ENCODE peak calls at places on chromosome 22, in eight cellular contexts. R is GM23338, U is HCT116, C is hepatocyte, T is GM23248, Q is SK-N-SH, K is OCI-LY7, B is Karpas-422. W is an unnamed sample.

GRCh38 chr22:44393066-44393465 is 80.3 kb upstream of the SHISAL1 start:
- DNase-seq in R (no peak), U (no peak), C (no peak), T (no peak), Q (no peak), K (no peak), B (no peak), W (no peak)

GRCh38 chr22:21876486-21877176 is 9.2 kb upstream of the MAPK1 start:
- DNase-seq in R (no peak), U (no peak), C (no peak), T (peak; percentile 85), Q (peak; percentile 48), K (no peak), B (peak; percentile 50), W (no peak)

GRCh38 chr22:22720201-22720723 is 75.8 kb downstream of the GGTLC2 start:
- DNase-seq in R (peak; percentile 77), U (peak; percentile 67), C (peak; percentile 41), T (peak; percentile 57), Q (peak; percentile 38), K (peak; percentile 91), B (peak; percentile 94), W (no peak)

GRCh38 chr22:32127904-32128303 is 31.2 kb downstream of the C22orf42 start:
- DNase-seq in R (peak; percentile 86), U (no peak), C (no peak), T (no peak), Q (no peak), K (no peak), B (no peak), W (no peak)

GRCh38 chr22:49142281-49142680 is 685.4 kb downstream of the BRD1 start:
- DNase-seq in R (no peak), U (no peak), C (no peak), T (no peak), Q (no peak), K (no peak), B (no peak), W (no peak)

GRCh38 chr22:46027219-46028068 is 50.5 kb upstream of the WNT7B start:
- DNase-seq in R (peak; percentile 59), U (no peak), C (peak; percentile 78), T (peak; percentile 64), Q (no peak), K (peak; percentile 22), B (no peak), W (peak; percentile 38)

GRCh38 chr22:22520667-22521602 is 865 bp upstream of the ZNF280A start:
- DNase-seq in R (peak; percentile 5), U (no peak), C (peak; percentile 8), T (no peak), Q (no peak), K (peak; percentile 12), B (no peak), W (no peak)

GRCh38 chr22:17578129-17578754 is 14.9 kb downstream of the SLC25A18 start:
- DNase-seq in R (no peak), U (no peak), C (no peak), T (peak; percentile 70), Q (no peak), K (no peak), B (no peak), W (no peak)

GRCh38 chr22:20237480-20238440 is 30.4 kb downstream of the RTN4R start:
- DNase-seq in R (no peak), U (no peak), C (no peak), T (no peak), Q (no peak), K (no peak), B (no peak), W (no peak)

GRCh38 chr22:26568207-26568706 is 21.7 kb downstream of the TPST2 start:
- DNase-seq in R (peak; percentile 92), U (no peak), C (peak; percentile 19), T (no peak), Q (no peak), K (no peak), B (no peak), W (peak; percentile 87)
- H3K4me2 ChIP-seq in R (peak overlapping the region; percentile 45), U (peak overlapping the region; percentile 31), C (no peak overlapping the region), T (no peak overlapping the region), Q (no peak overlapping the region), K (no peak overlapping the region), B (no peak overlapping the region), W (peak overlapping the region; percentile 68)

GRCh38 chr22:40118979-40119378 is 58.7 kb upstream of the TNRC6B start:
- DNase-seq in R (no peak), U (no peak), C (no peak), T (no peak), Q (no peak), K (no peak), B (no peak), W (no peak)

GRCh38 chr22:40122792-40123191 is 54.9 kb upstream of the TNRC6B start:
- DNase-seq in R (peak; percentile 28), U (no peak), C (no peak), T (no peak), Q (no peak), K (no peak), B (no peak), W (no peak)

GRCh38 chr22:40120783-40121182 is 56.9 kb upstream of the TNRC6B start:
- DNase-seq in R (no peak), U (no peak), C (no peak), T (peak; percentile 17), Q (no peak), K (no peak), B (no peak), W (no peak)

GRCh38 chr22:40123387-40123786 is 54.3 kb upstream of the TNRC6B start:
- DNase-seq in R (no peak), U (no peak), C (no peak), T (no peak), Q (peak; percentile 17), K (no peak), B (no peak), W (no peak)

DNA sequence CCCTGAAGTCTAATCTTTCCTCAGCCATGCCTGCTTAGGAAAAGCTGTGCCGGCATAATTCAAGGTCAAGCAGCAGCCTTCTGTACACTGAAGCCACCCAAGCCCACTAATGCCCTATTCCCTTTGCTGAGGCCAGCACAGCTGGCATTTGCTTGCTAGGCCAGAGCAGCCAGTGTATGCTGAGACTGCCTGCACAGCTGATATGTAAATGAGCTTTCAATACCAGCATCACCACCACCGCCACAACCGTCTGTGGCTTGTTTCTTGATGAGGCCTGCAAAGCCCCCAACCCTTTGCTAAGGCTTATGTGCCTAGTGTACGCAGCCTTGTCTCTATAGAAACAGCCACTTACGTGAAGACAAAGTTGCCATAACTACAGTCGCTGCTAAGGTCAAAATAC is 56.3 kb upstream of the TNRC6B start:
- DNase-seq in R (no peak), U (no peak), C (no peak), T (no peak), Q (no peak), K (no peak), B (no peak), W (no peak)
- H3K9me2 ChIP-seq in R (no peaks in the 10 kb centered on the region), U (no peaks in the 10 kb centered on the region), C (no peaks in the 10 kb centered on the region), T (no peaks in the 10 kb centered on the region), Q (no peaks in the 10 kb centered on the region), K (no peaks in the 10 kb centered on the region), B (no peaks in the 10 kb centered on the region), W (no peaks in the 10 kb centered on the region)

DNA sequence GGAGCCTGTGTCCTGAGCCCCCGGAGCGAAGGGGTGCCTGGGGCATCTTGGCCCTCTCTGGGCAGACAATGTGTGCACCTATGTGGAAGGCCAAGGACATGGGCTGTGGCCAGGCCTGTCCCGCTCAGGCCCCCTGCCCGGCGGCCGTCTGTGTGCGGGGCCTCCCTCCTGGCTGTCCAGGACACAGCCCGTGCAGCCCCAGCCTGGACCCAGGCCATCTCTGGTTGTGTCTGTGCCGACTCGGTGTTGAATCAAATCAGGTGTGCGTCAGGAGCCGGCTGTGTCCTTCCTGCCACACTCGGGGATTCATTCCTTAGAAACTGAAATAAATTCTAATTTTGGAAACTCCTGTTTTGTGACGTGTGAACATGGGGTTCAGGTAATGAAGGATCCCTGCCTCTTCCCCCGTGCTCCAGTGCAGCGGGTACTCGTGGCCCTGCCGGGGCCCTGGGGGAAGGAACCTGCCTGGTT is 1.5 kb upstream of the SELENOO start:
- DNase-seq in R (no peak), U (no peak), C (no peak), T (no peak), Q (no peak), K (no peak), B (no peak), W (no peak)
- H3K4me2 ChIP-seq in R (peak overlapping the region; percentile 87), U (peak overlapping the region; percentile 95), C (peak overlapping the region; percentile 94), T (no peak overlapping the region), Q (peak overlapping the region; percentile 90), K (peak overlapping the region; percentile 92), B (peak overlapping the region; percentile 78), W (no peak overlapping the region)

DNA sequence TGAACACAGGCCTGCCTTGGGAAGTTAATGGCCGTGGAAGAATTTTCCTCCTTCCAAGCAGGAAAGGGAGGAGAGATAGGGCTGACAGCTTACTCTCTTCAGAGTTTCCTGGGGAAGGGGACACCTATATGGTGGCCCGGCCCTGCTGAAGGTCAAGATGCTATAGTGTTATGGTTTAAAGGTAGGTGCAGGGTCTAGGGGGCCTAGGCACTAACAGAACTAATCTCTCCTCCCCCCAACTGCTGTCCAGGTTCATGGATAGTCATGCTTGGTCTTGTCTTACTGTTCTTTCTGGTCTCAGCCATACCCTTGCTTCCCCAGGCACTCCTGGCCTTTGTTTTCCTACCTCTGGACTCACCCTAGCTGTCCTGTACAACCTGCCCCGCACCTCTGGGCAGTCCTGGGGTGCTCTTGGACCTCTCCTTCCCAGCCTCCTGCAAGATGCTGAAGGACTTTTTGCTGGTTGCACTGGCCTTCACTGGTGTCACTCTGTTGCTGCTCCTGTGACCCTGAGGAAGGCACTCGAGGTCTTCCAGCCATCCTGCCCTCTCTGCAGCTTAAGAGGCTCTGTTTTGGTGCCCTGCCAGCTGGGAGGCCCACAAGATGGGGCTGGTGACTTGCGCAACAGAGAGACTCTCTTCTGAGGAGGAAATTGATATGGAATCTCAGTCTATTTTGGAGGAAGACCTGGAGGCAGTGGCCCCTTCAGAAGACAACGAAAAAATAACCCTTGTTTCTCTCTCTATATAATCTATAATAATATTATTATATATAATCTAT is 17.9 kb downstream of the SEC14L3 start:
- DNase-seq in R (peak; percentile 48), U (no peak), C (no peak), T (peak; percentile 15), Q (peak; percentile 35), K (no peak), B (peak; percentile 56), W (no peak)
- H3K9me2 ChIP-seq in R (no peaks in the 10 kb centered on the region), U (no peaks in the 10 kb centered on the region), C (no peaks in the 10 kb centered on the region), T (no peaks in the 10 kb centered on the region), Q (no peaks in the 10 kb centered on the region), K (no peaks in the 10 kb centered on the region), B (no peaks in the 10 kb centered on the region), W (no peaks in the 10 kb centered on the region)

GRCh38 chr22:24968066-24968561 is 15.6 kb downstream of the KIAA1671 start:
- DNase-seq in R (peak; percentile 96), U (peak; percentile 52), C (no peak), T (peak; percentile 56), Q (no peak), K (no peak), B (no peak), W (peak; percentile 92)
- H3K4me2 ChIP-seq in R (peak overlapping the region; percentile 53), U (peak overlapping the region; percentile 83), C (no peak overlapping the region), T (no peak overlapping the region), Q (peak overlapping the region; percentile 51), K (no peak overlapping the region), B (no peak overlapping the region), W (peak overlapping the region; percentile 70)

DNA sequence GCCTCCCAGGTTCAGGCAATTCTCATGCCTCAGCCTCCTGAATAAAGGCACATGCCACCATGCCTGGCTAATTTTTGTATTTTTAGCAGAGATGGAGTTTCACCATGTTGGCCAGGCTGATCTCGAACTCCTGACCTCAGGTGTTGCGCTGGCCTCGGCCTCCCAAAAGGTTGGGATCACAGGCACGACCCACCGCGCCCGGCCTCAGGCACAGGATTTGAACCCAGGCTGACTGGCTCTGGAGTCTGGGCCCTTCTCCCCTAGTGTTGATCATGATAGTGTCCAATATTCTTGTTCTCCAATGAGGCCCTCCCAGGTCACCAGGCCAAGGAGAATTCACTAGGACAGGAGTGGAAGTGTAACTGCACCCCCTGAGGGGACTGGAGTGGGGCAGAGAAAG is 401.9 kb downstream of the LARGE1 start:
- DNase-seq in R (no peak), U (no peak), C (no peak), T (no peak), Q (no peak), K (no peak), B (no peak), W (no peak)
- H3K9me2 ChIP-seq in R (no peaks in the 10 kb centered on the region), U (no peaks in the 10 kb centered on the region), C (no peaks in the 10 kb centered on the region), T (no peaks in the 10 kb centered on the region), Q (no peaks in the 10 kb centered on the region), K (no peaks in the 10 kb centered on the region), B (no peaks in the 10 kb centered on the region), W (no peaks in the 10 kb centered on the region)

W was measured in PC-9.